ENCODE peak calls at places on chromosomes 13 and 19, in ten cellular contexts. One of them, this sample, is unnamed.

GRCh38 chr13:76741624-76742023 is 144.6 kb downstream of the KCTD12 start:
- DNase-seq in NCI-H2081: no peak
- DNase-seq in endothelial cell: no peak
- DNase-seq in CD8-positive, alpha-beta T cell: no peak
- DNase-seq in fibroblast of pulmonary artery: no peak
- DNase-seq in activated effector memory CD4-positive, alpha-beta T cell treated with Interleukin-2 at 50 U/mL for 16 hours: no peak
- DNase-seq in thoracic aorta: no peak
- DNase-seq in left cardiac atrium: no peak
- DNase-seq in psoas muscle: no peak
- DNase-seq in KBM-7: no peak
- DNase-seq in this sample: no peak

GRCh38 chr13:31046711-31047279 is 114.3 kb downstream of the TEX26 start:
- DNase-seq in NCI-H2081: peak
- DNase-seq in endothelial cell: no peak
- DNase-seq in CD8-positive, alpha-beta T cell: peak
- DNase-seq in fibroblast of pulmonary artery: peak
- DNase-seq in activated effector memory CD4-positive, alpha-beta T cell treated with Interleukin-2 at 50 U/mL for 16 hours: no peak
- DNase-seq in thoracic aorta: no peak
- DNase-seq in left cardiac atrium: no peak
- DNase-seq in psoas muscle: no peak
- DNase-seq in KBM-7: no peak
- DNase-seq in this sample: no peak

GRCh38 chr19:4425531-4425930 is 23.1 kb downstream of the CHAF1A start:
- DNase-seq in NCI-H2081: no peak
- DNase-seq in endothelial cell: no peak
- DNase-seq in CD8-positive, alpha-beta T cell: no peak
- DNase-seq in fibroblast of pulmonary artery: peak
- DNase-seq in activated effector memory CD4-positive, alpha-beta T cell treated with Interleukin-2 at 50 U/mL for 16 hours: no peak
- DNase-seq in thoracic aorta: no peak
- DNase-seq in left cardiac atrium: no peak
- DNase-seq in psoas muscle: no peak
- DNase-seq in KBM-7: no peak
- DNase-seq in this sample: no peak

GRCh38 chr19:30969586-30969985 is 379.6 kb downstream of the TSHZ3 start:
- DNase-seq in NCI-H2081: no peak
- DNase-seq in endothelial cell: no peak
- DNase-seq in CD8-positive, alpha-beta T cell: no peak
- DNase-seq in fibroblast of pulmonary artery: no peak
- DNase-seq in activated effector memory CD4-positive, alpha-beta T cell treated with Interleukin-2 at 50 U/mL for 16 hours: no peak
- DNase-seq in thoracic aorta: no peak
- DNase-seq in left cardiac atrium: no peak
- DNase-seq in psoas muscle: no peak
- DNase-seq in KBM-7: no peak
- DNase-seq in this sample: no peak

GRCh38 chr13:42174344-42175162 is 97.4 kb upstream of the AKAP11 start:
- DNase-seq in NCI-H2081: no peak
- DNase-seq in endothelial cell: no peak
- DNase-seq in CD8-positive, alpha-beta T cell: no peak
- DNase-seq in fibroblast of pulmonary artery: peak
- DNase-seq in activated effector memory CD4-positive, alpha-beta T cell treated with Interleukin-2 at 50 U/mL for 16 hours: no peak
- DNase-seq in thoracic aorta: no peak
- DNase-seq in left cardiac atrium: no peak
- DNase-seq in psoas muscle: no peak
- DNase-seq in KBM-7: no peak
- DNase-seq in this sample: no peak

GRCh38 chr19:35388277-35389054 is 17.6 kb downstream of the GPR42 start:
- DNase-seq in NCI-H2081: no peak
- DNase-seq in endothelial cell: no peak
- DNase-seq in CD8-positive, alpha-beta T cell: no peak
- DNase-seq in fibroblast of pulmonary artery: no peak
- DNase-seq in activated effector memory CD4-positive, alpha-beta T cell treated with Interleukin-2 at 50 U/mL for 16 hours: no peak
- DNase-seq in thoracic aorta: no peak
- DNase-seq in left cardiac atrium: no peak
- DNase-seq in psoas muscle: no peak
- DNase-seq in KBM-7: no peak
- DNase-seq in this sample: no peak

GRCh38 chr19:10424011-10424637 is 3.8 kb downstream of the PDE4A start:
- DNase-seq in NCI-H2081: peak
- DNase-seq in endothelial cell: peak
- DNase-seq in CD8-positive, alpha-beta T cell: peak
- DNase-seq in fibroblast of pulmonary artery: peak
- DNase-seq in activated effector memory CD4-positive, alpha-beta T cell treated with Interleukin-2 at 50 U/mL for 16 hours: peak
- DNase-seq in thoracic aorta: no peak
- DNase-seq in left cardiac atrium: peak
- DNase-seq in psoas muscle: peak
- DNase-seq in KBM-7: peak
- DNase-seq in this sample: peak

GRCh38 chr19:15374796-15375440 is 4.7 kb downstream of the AKAP8 start:
- DNase-seq in NCI-H2081: no peak
- DNase-seq in endothelial cell: no peak
- DNase-seq in CD8-positive, alpha-beta T cell: no peak
- DNase-seq in fibroblast of pulmonary artery: no peak
- DNase-seq in activated effector memory CD4-positive, alpha-beta T cell treated with Interleukin-2 at 50 U/mL for 16 hours: no peak
- DNase-seq in thoracic aorta: no peak
- DNase-seq in left cardiac atrium: peak
- DNase-seq in psoas muscle: peak
- DNase-seq in KBM-7: no peak
- DNase-seq in this sample: peak

This sample was measured in Right ventricle myocardium inferior.